ENCODE peak calls at places on chromosomes 12 and 14, in four cellular contexts. One of them, this sample, is unnamed.

GRCh38 chr12:1799882-1800645 is 20.3 kb upstream of the LRTM2 start:
- DNase-seq in HL-60: no peak
- DNase-seq in suprapubic skin: peak; percentile 67
- DNase-seq in sigmoid colon: peak; percentile 48
- DNase-seq in this sample: no peak

GRCh38 chr12:51908876-51909592 is 1.7 kb downstream of the ACVRL1 start:
- DNase-seq in sigmoid colon: peak; percentile 61
- DNase-seq in HL-60: no peak
- DNase-seq in suprapubic skin: no peak
- DNase-seq in this sample: no peak

GRCh38 chr12:50597200-50598195 is 92.7 kb downstream of the DIP2B start:
- DNase-seq in suprapubic skin: no peak
- DNase-seq in HL-60: no peak
- DNase-seq in sigmoid colon: no peak
- DNase-seq in this sample: no peak

GRCh38 chr14:91173867-91174266 is 60.0 kb downstream of the DGLUCY start:
- DNase-seq in suprapubic skin: no peak
- DNase-seq in sigmoid colon: no peak
- DNase-seq in HL-60: no peak
- DNase-seq in this sample: no peak

GRCh38 chr12:71010143-71010479 is 89.6 kb upstream of the PTPRR start:
- DNase-seq in sigmoid colon: no peak
- DNase-seq in suprapubic skin: no peak
- DNase-seq in HL-60: no peak
- DNase-seq in this sample: no peak

GRCh38 chr12:24172031-24172772 is 222.7 kb upstream of the SOX5 start:
- DNase-seq in HL-60: no peak
- DNase-seq in sigmoid colon: no peak
- DNase-seq in suprapubic skin: no peak
- DNase-seq in this sample: no peak

GRCh38 chr14:71855399-71856036 is 76.7 kb upstream of the RGS6 start:
- DNase-seq in sigmoid colon: no peak
- DNase-seq in suprapubic skin: no peak
- DNase-seq in HL-60: peak; percentile 49
- DNase-seq in this sample: peak; percentile 73

GRCh38 chr12:6169107-6169440 is 31.1 kb upstream of the CD9 start:
- DNase-seq in sigmoid colon: no peak
- DNase-seq in suprapubic skin: no peak
- DNase-seq in HL-60: no peak
- DNase-seq in this sample: no peak

GRCh38 chr12:49980501-49981158 is 7.9 kb downstream of the AQP6 start:
- DNase-seq in HL-60: no peak
- DNase-seq in sigmoid colon: no peak
- DNase-seq in suprapubic skin: no peak
- DNase-seq in this sample: no peak

GRCh38 chr12:106840217-106840616 is 65.7 kb downstream of the RIC8B start:
- DNase-seq in suprapubic skin: no peak
- DNase-seq in HL-60: no peak
- DNase-seq in sigmoid colon: no peak
- DNase-seq in this sample: no peak

GRCh38 chr12:51240971-51241370 is 2.3 kb downstream of the DAZAP2 start:
- DNase-seq in suprapubic skin: no peak
- DNase-seq in HL-60: no peak
- DNase-seq in sigmoid colon: no peak
- DNase-seq in this sample: no peak

GRCh38 chr12:21526053-21526452 is at the start of gene SPX:
- DNase-seq in sigmoid colon: no peak
- DNase-seq in HL-60: no peak
- DNase-seq in suprapubic skin: no peak
- DNase-seq in this sample: no peak

GRCh38 chr12:57401165-57401564 is 29.7 kb downstream of the R3HDM2 start:
- DNase-seq in HL-60: no peak
- DNase-seq in suprapubic skin: no peak
- DNase-seq in sigmoid colon: no peak
- DNase-seq in this sample: no peak

GRCh38 chr14:98692832-98693231 is 579.2 kb downstream of the BCL11B start:
- DNase-seq in HL-60: no peak
- DNase-seq in suprapubic skin: no peak
- DNase-seq in sigmoid colon: no peak
- DNase-seq in this sample: no peak

GRCh38 chr14:89481167-89481566 is 64.1 kb upstream of the FOXN3 start:
- DNase-seq in suprapubic skin: peak; percentile 90
- DNase-seq in HL-60: no peak
- DNase-seq in sigmoid colon: peak; percentile 78
- DNase-seq in this sample: no peak

GRCh38 chr12:91577586-91578539 is 395.2 kb upstream of the DCN start:
- DNase-seq in HL-60: no peak
- DNase-seq in suprapubic skin: no peak
- DNase-seq in sigmoid colon: no peak
- DNase-seq in this sample: no peak

GRCh38 chr14:95424533-95424932 is 91.9 kb downstream of the SYNE3 start:
- DNase-seq in HL-60: no peak
- DNase-seq in suprapubic skin: no peak
- DNase-seq in sigmoid colon: no peak
- DNase-seq in this sample: no peak

GRCh38 chr12:108582509-108582908 is 15.4 kb downstream of the TMEM119 start:
- DNase-seq in suprapubic skin: no peak
- DNase-seq in sigmoid colon: no peak
- DNase-seq in HL-60: no peak
- DNase-seq in this sample: no peak

GRCh38 chr12:4228122-4228580 is 45.4 kb upstream of the CCND2 start:
- DNase-seq in HL-60: no peak
- DNase-seq in sigmoid colon: no peak
- DNase-seq in suprapubic skin: no peak
- DNase-seq in this sample: no peak

GRCh38 chr14:95044463-95045254 is 112.7 kb downstream of the DICER1 start:
- DNase-seq in suprapubic skin: peak; percentile 67
- DNase-seq in sigmoid colon: peak; percentile 58
- DNase-seq in HL-60: no peak
- DNase-seq in this sample: no peak

GRCh38 chr12:124007810-124008570 is 35.0 kb downstream of the ZNF664 start:
- DNase-seq in sigmoid colon: no peak
- DNase-seq in suprapubic skin: no peak
- DNase-seq in HL-60: peak; percentile 75
- DNase-seq in this sample: no peak

GRCh38 chr14:105213396-105213795 is 32.3 kb upstream of the NUDT14 start:
- DNase-seq in sigmoid colon: no peak
- DNase-seq in suprapubic skin: no peak
- DNase-seq in HL-60: no peak
- DNase-seq in this sample: no peak
- TF ChIP-seq POLR2AphosphoS5 in sigmoid colon: no peak
- TF ChIP-seq POLR2AphosphoS5 in suprapubic skin: no peak
- TF ChIP-seq POLR2AphosphoS5 in HL-60: no peak
- TF ChIP-seq POLR2AphosphoS5 in this sample: no peak

GRCh38 chr14:77105118-77105517 is 7.1 kb downstream of the CIPC start:
- DNase-seq in suprapubic skin: no peak
- DNase-seq in sigmoid colon: no peak
- DNase-seq in HL-60: no peak
- DNase-seq in this sample: no peak

GRCh38 chr14:77108753-77109152 is 10.7 kb downstream of the CIPC start:
- DNase-seq in HL-60: no peak
- DNase-seq in sigmoid colon: no peak
- DNase-seq in suprapubic skin: no peak
- DNase-seq in this sample: no peak

GRCh38 chr14:77107228-77107627 is 9.2 kb downstream of the CIPC start:
- DNase-seq in HL-60: no peak
- DNase-seq in sigmoid colon: no peak
- DNase-seq in suprapubic skin: no peak
- DNase-seq in this sample: no peak

GRCh38 chr14:77105554-77105953 is 7.5 kb downstream of the CIPC start:
- DNase-seq in sigmoid colon: no peak
- DNase-seq in HL-60: no peak
- DNase-seq in suprapubic skin: no peak
- DNase-seq in this sample: no peak

GRCh38 chr14:77106666-77107065 is 8.6 kb downstream of the CIPC start:
- DNase-seq in sigmoid colon: no peak
- DNase-seq in HL-60: no peak
- DNase-seq in suprapubic skin: no peak
- DNase-seq in this sample: no peak
- H3K27ac ChIP-seq in sigmoid colon: peak overlapping the region; percentile 100
- H3K27ac ChIP-seq in HL-60: no peak overlapping the region
- H3K27ac ChIP-seq in suprapubic skin: no peak overlapping the region
- H3K27ac ChIP-seq in this sample: no peak overlapping the region

GRCh38 chr12:27515671-27516070 is 8.3 kb upstream of the PPFIBP1 start:
- DNase-seq in suprapubic skin: no peak
- DNase-seq in sigmoid colon: no peak
- DNase-seq in HL-60: no peak
- DNase-seq in this sample: no peak

GRCh38 chr12:27509032-27509431 is 15.0 kb upstream of the PPFIBP1 start:
- DNase-seq in suprapubic skin: no peak
- DNase-seq in HL-60: no peak
- DNase-seq in sigmoid colon: no peak
- DNase-seq in this sample: no peak

GRCh38 chr12:27513155-27513824 is 10.7 kb upstream of the PPFIBP1 start:
- DNase-seq in sigmoid colon: no peak
- DNase-seq in HL-60: no peak
- DNase-seq in suprapubic skin: no peak
- DNase-seq in this sample: no peak

GRCh38 chr12:27511031-27511722 is 12.8 kb upstream of the PPFIBP1 start:
- DNase-seq in HL-60: no peak
- DNase-seq in suprapubic skin: no peak
- DNase-seq in sigmoid colon: no peak
- DNase-seq in this sample: no peak

GRCh38 chr12:27511723-27512045 is 12.3 kb upstream of the PPFIBP1 start:
- DNase-seq in HL-60: no peak
- DNase-seq in sigmoid colon: no peak
- DNase-seq in suprapubic skin: no peak
- DNase-seq in this sample: no peak
- TF ChIP-seq POLR2AphosphoS5 in HL-60: no peak
- TF ChIP-seq POLR2AphosphoS5 in sigmoid colon: no peak
- TF ChIP-seq POLR2AphosphoS5 in suprapubic skin: peak; percentile 10
- TF ChIP-seq POLR2AphosphoS5 in this sample: no peak

GRCh38 chr12:131118366-131118765 is 164.7 kb downstream of the ADGRD1 start:
- DNase-seq in sigmoid colon: peak; percentile 59
- DNase-seq in HL-60: no peak
- DNase-seq in suprapubic skin: no peak
- DNase-seq in this sample: no peak
- H3K27ac ChIP-seq in sigmoid colon: no peak overlapping the region
- H3K27ac ChIP-seq in HL-60: no peak overlapping the region
- H3K27ac ChIP-seq in suprapubic skin: no peak overlapping the region
- H3K27ac ChIP-seq in this sample: no peak overlapping the region

DNA sequence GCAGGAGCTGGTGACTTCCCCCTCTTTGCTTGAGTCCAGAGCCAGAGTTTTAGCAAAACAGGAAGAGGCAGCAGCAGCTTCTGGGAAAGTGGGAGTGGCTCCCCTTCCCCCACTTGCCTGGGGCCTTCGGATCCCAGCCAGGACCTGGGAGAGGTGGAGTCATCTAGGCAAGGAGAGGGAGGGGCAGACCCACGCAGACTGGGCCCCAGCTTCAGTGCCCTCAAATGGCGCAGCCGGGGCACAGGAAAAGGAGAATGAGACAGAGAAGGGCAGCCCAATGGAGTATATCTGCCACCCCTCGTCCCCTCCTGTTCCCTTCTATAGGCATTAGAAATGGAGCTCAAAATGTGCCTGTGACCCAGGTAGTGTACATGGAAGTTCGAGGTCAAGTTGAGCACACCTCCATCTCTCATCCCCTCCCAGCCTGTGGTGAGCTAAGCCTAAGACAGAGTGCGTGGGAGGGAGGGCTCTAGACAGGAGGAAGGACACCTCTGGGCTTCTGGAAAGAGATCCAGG is 9.3 kb upstream of the HDAC7 start:
- DNase-seq in suprapubic skin: peak; percentile 91
- DNase-seq in sigmoid colon: peak; percentile 96
- DNase-seq in HL-60: peak; percentile 65
- DNase-seq in this sample: peak; percentile 82
- TF ChIP-seq POLR2AphosphoS5 in suprapubic skin: peak; percentile 35
- TF ChIP-seq POLR2AphosphoS5 in sigmoid colon: peak; percentile 62
- TF ChIP-seq POLR2AphosphoS5 in HL-60: no peak
- TF ChIP-seq POLR2AphosphoS5 in this sample: peak; percentile 53

DNA sequence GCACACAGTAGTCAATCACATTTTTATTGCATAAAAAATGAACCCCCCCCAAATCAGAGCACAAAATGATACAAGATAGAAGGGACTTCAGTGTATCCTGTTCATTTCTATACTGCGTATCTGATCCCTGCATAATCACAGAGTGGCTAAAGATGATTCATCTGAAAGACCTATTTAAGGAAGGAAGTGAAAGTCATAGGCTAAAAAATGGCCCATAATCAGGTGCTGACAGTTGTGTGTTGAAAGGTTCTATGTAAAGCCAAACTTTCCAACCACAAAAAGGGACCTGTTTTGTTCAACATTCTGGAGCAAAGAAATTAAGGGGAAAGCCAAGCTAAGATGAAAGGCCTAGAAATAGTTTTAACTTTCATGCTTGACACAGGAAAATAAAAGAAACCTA is 147.8 kb upstream of the ATP2B1 start:
- DNase-seq in sigmoid colon: no peak
- DNase-seq in HL-60: peak; percentile 58
- DNase-seq in suprapubic skin: no peak
- DNase-seq in this sample: no peak
- H3K27ac ChIP-seq in sigmoid colon: no peak overlapping the region
- H3K27ac ChIP-seq in HL-60: peak overlapping the region; percentile 15
- H3K27ac ChIP-seq in suprapubic skin: no peak overlapping the region
- H3K27ac ChIP-seq in this sample: no peak overlapping the region

DNA sequence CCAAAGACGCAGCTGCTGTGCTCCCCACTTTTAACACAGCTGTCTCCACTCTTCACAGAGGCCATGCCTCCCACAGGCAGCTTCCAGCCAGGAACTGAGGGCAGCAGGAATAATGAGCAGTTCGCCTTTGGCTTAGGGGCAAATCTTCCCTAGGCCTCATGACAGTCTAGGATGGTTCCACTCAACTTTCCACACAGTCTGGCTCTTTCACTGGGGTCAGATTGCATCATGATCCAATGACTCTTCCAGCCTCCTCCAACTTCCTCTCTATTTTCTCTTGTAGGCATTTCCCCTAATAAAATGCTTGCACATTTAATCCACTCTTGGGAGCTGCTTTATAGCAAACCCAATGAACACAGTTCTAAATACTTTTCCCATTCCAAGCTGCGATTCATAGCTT is 271.6 kb upstream of the ATP2B1 start:
- DNase-seq in suprapubic skin: no peak
- DNase-seq in sigmoid colon: no peak
- DNase-seq in HL-60: peak; percentile 47
- DNase-seq in this sample: no peak
- TF ChIP-seq POLR2AphosphoS5 in suprapubic skin: no peak
- TF ChIP-seq POLR2AphosphoS5 in sigmoid colon: no peak
- TF ChIP-seq POLR2AphosphoS5 in HL-60: no peak
- TF ChIP-seq POLR2AphosphoS5 in this sample: no peak

GRCh38 chr14:22097072-22097471 is 423.5 kb upstream of the OR4E1 start:
- DNase-seq in HL-60: no peak
- DNase-seq in suprapubic skin: no peak
- DNase-seq in sigmoid colon: no peak
- DNase-seq in this sample: no peak
- H3K27ac ChIP-seq in HL-60: no peak overlapping the region
- H3K27ac ChIP-seq in suprapubic skin: peak overlapping the region; percentile 80
- H3K27ac ChIP-seq in sigmoid colon: peak overlapping the region; percentile 62
- H3K27ac ChIP-seq in this sample: peak overlapping the region; percentile 54

This sample was measured in transverse colon.